ENCODE peak calls at places on chromosomes 2 and 18, in nine cellular contexts. Q is upper lobe of left lung, V is endothelial cell of umbilical vein, R is spleen, L is breast epithelium, T is stomach, Y is H1, B is transverse colon, P is sigmoid colon. C is an unnamed sample. For H3K9me3, the result is how much of the 10 kb centered on the place peaks cover.

GRCh38 chr2:18520605-18521031 is 39.8 kb downstream of the RDH14 start:
- DNase-seq in Q (peak), V (peak), R (peak), L (peak), T (peak), Y (peak), B (peak), P (peak), C (peak)

GRCh38 chr18:56402872-56403516 is 235.4 kb downstream of the TXNL1 start:
- DNase-seq in Q (no peak), V (peak), R (no peak), L (no peak), T (no peak), Y (no peak), B (no peak), P (no peak), C (peak)

GRCh38 chr2:120014231-120014990 is 1.5 kb downstream of the EPB41L5 start:
- DNase-seq in Q (no peak), V (no peak), R (no peak), L (no peak), T (no peak), Y (no peak), B (no peak), P (no peak), C (no peak)

GRCh38 chr2:227632827-227633226 is 15.5 kb downstream of the SCYGR4 start:
- DNase-seq in Q (no peak), V (no peak), R (no peak), L (no peak), T (no peak), Y (no peak), B (no peak), P (no peak), C (no peak)

GRCh38 chr2:240840435-240841060 is 20.5 kb upstream of the KIF1A start:
- DNase-seq in Q (peak), V (peak), R (no peak), L (no peak), T (peak), Y (peak), B (peak), P (no peak), C (no peak)

GRCh38 chr2:86226780-86227520 is 27.7 kb downstream of the MRPL35 start:
- DNase-seq in Q (no peak), V (no peak), R (no peak), L (no peak), T (no peak), Y (no peak), B (no peak), P (no peak), C (no peak)

GRCh38 chr2:231361701-231362588 is 33.6 kb upstream of the B3GNT7 start:
- DNase-seq in Q (no peak), V (no peak), R (no peak), L (peak), T (no peak), Y (no peak), B (peak), P (peak), C (no peak)

GRCh38 chr2:128032092-128032491 is 4.2 kb upstream of the SAP130 start:
- DNase-seq in Q (no peak), V (no peak), R (no peak), L (no peak), T (no peak), Y (no peak), B (no peak), P (no peak), C (no peak)

GRCh38 chr2:217102941-217103340 is 243.1 kb upstream of the TNP1 start:
- DNase-seq in Q (no peak), V (no peak), R (no peak), L (no peak), T (no peak), Y (no peak), B (no peak), P (no peak), C (no peak)

GRCh38 chr2:98547092-98547798 is 61.1 kb downstream of the COA5 start:
- DNase-seq in Q (no peak), V (no peak), R (no peak), L (no peak), T (no peak), Y (no peak), B (no peak), P (no peak), C (no peak)
- TF ChIP-seq POLR2AphosphoS5 in Q (no peak), V (no peak), R (peak), L (no peak), T (no peak), Y (no peak), B (no peak), P (no peak), C (no peak)

GRCh38 chr2:174172802-174173355 is 75.5 kb downstream of the OLA1 start:
- DNase-seq in Q (no peak), V (no peak), R (no peak), L (no peak), T (no peak), Y (no peak), B (no peak), P (no peak), C (no peak)
- H3K9me3 ChIP-seq in Q (under half), V (under half), R (half or more), L (under half), T (under half), Y (under half), B (under half), P (under half), C (under half)

GRCh38 chr18:32042337-32042736 is 23.7 kb downstream of the RNF125 start:
- DNase-seq in Q (no peak), V (no peak), R (no peak), L (no peak), T (no peak), Y (no peak), B (no peak), P (no peak), C (no peak)

GRCh38 chr18:32037616-32038015 is 19.0 kb downstream of the RNF125 start:
- DNase-seq in Q (no peak), V (no peak), R (no peak), L (no peak), T (no peak), Y (peak), B (no peak), P (no peak), C (no peak)

GRCh38 chr18:32036506-32037210 is 18.0 kb downstream of the RNF125 start:
- DNase-seq in Q (no peak), V (no peak), R (no peak), L (no peak), T (no peak), Y (peak), B (no peak), P (no peak), C (no peak)

GRCh38 chr18:32040936-32041335 is 22.3 kb downstream of the RNF125 start:
- DNase-seq in Q (no peak), V (peak), R (no peak), L (no peak), T (no peak), Y (no peak), B (peak), P (no peak), C (no peak)
- TF ChIP-seq POLR2AphosphoS5 in Q (no peak), V (no peak), R (no peak), L (no peak), T (no peak), Y (no peak), B (no peak), P (no peak), C (no peak)

GRCh38 chr18:79899609-79900435 is 51.6 kb downstream of the SLC66A2 start:
- DNase-seq in Q (no peak), V (no peak), R (no peak), L (no peak), T (no peak), Y (peak), B (peak), P (peak), C (no peak)
- H3K9me3 ChIP-seq in Q (under half), V (under half), R (half or more), L (half or more), T (half or more), Y (under half), B (under half), P (under half), C (under half)

C was measured in SK-N-MC.